ENCODE peak calls at places on chromosomes 16 and 17, in four cellular contexts. X, M, Y and I are unnamed samples.

GRCh38 chr17:36863131-36863530 is 74.1 kb upstream of the LHX1 start:
- DNase-seq in M (no peak), X (no peak), Y (no peak), I (no peak)

GRCh38 chr16:87045462-87046216 is 271.6 kb downstream of the C16orf95 start:
- DNase-seq in X (no peak), Y (no peak), M (no peak), I (no peak)

GRCh38 chr17:77164483-77165030 is 23.8 kb downstream of the SEC14L1 start:
- DNase-seq in X (no peak), Y (peak; percentile 50), M (no peak), I (no peak)

GRCh38 chr17:71975331-71975801 is 145.5 kb upstream of the SOX9 start:
- DNase-seq in X (no peak), M (no peak), Y (no peak), I (no peak)

GRCh38 chr16:33877-34707 is 19.3 kb downstream of the POLR3K start:
- DNase-seq in X (no peak), M (no peak), Y (no peak), I (no peak)

GRCh38 chr17:57295526-57296023 is 39.3 kb downstream of the MSI2 start:
- DNase-seq in X (no peak), Y (no peak), M (no peak), I (no peak)

GRCh38 chr17:40362696-40363479 is 1.6 kb downstream of the GJD3 start:
- DNase-seq in Y (peak; percentile 93), M (peak; percentile 91), X (no peak), I (peak; percentile 94)

GRCh38 chr17:7833011-7833794 is 814 bp upstream of the KDM6B start:
- DNase-seq in M (no peak), Y (no peak), X (no peak), I (no peak)

GRCh38 chr17:18158022-18158600 is 25.5 kb upstream of the ALKBH5 start:
- DNase-seq in M (peak; percentile 93), Y (no peak), X (peak; percentile 68), I (peak; percentile 100)
- TF ChIP-seq NRF1 in M (no peak), Y (no peak), X (no peak), I (no peak)

DNA sequence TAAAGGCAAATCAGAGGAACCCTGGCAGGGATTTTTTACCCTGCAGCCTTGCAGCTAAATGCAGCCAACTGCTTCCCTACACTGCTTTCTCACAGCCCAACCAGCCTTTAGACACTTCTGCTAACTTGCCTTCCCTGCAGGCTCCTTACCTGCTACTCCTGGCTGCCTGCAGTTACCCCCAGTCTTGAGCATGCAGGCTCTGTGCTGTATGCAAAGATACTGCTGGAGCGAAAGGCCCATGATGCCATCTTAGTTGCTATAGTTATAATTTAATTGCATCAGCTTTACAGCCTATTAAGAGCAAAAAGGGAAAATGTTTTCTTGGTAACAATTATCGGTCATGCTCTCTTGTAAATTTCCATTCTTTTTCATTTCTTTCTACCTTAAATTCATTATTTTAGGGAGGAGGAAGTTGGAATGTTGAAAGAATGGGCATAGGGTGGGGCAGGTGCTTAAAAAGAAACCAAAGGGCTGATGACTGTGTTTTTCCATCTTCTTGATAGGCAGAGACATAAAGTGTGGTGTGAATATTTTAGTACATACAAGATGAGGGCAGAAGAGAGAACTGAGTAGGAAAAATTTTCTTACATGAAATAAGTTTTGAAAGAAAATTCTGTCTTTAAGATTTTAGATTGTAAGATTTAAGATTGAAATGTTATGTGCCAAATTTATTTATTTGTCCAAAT is 20.0 kb downstream of the NUP93 start:
- DNase-seq in M (no peak), X (no peak), Y (no peak), I (no peak)
- TF ChIP-seq NRF1 in M (no peak), X (no peak), Y (no peak), I (no peak)

GRCh38 chr17:83161298-83162034 is 82.1 kb downstream of the METRNL start:
- DNase-seq in X (no peak), M (no peak), Y (no peak), I (no peak)
- TF ChIP-seq NRF1 in X (no peak), M (no peak), Y (no peak), I (no peak)

DNA sequence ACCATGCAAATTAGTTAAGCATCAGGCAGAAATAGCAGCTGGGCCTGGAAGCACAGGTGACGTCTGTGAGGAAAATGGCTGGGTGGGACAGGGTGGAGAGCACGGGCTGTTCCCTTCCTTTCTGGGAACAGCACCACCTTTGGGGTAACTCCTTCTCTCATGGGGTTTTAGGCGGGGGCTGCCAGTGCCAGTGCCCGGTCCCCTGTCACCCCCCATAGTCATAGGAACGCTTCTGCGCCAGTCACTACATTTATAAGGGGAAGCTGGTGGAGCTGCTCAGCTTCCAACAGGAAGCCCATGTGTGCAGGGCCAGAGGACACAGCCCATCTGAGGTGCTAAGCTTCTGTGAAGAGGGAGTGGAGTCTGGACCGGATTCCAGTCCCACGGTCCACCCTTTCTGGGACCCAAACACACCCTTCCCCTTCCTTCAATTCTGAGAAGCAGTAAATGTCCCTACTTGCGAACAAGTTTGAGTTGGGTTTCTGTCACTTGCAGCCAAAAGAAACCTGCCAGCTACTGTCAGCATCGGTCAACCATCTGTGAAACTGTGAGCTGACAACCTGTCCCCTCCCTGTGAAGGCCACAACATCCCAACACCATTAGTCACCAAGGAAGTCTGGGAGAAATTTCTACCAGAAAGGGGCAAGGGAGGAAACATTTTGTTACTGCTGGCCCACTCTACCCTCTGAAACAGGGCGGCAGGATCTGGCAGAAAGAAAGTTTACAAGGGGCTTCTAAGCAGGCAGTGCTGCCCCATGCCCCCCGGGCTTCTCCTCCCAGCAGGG is 86.0 kb upstream of the AMZ2 start:
- DNase-seq in Y (no peak), X (no peak), M (no peak), I (no peak)
- TF ChIP-seq NRF1 in Y (no peak), X (no peak), M (no peak), I (no peak)